ENCODE peak calls at places on chromosomes 1 and 21, in eight cellular contexts. One of them, this sample, is unnamed.

GRCh38 chr1:201546093-201546492 is 7.2 kb downstream of the NAV1 start:
- DNase-seq in transverse colon: no peak
- DNase-seq in astrocyte of the spinal cord: no peak
- DNase-seq in mucosa of descending colon: no peak
- DNase-seq in HFF-Myc: no peak
- DNase-seq in foreskin fibroblast: no peak
- DNase-seq in cardiac fibroblast: no peak
- DNase-seq in lung: no peak
- DNase-seq in this sample: peak

GRCh38 chr1:58971629-58972140 is 187.8 kb upstream of the JUN start:
- DNase-seq in transverse colon: no peak
- DNase-seq in astrocyte of the spinal cord: no peak
- DNase-seq in mucosa of descending colon: no peak
- DNase-seq in HFF-Myc: no peak
- DNase-seq in foreskin fibroblast: peak
- DNase-seq in cardiac fibroblast: peak
- DNase-seq in lung: no peak
- DNase-seq in this sample: no peak

GRCh38 chr1:193111641-193112090 is 6.5 kb upstream of the GLRX2 start:
- DNase-seq in transverse colon: peak
- DNase-seq in astrocyte of the spinal cord: peak
- DNase-seq in mucosa of descending colon: no peak
- DNase-seq in HFF-Myc: peak
- DNase-seq in foreskin fibroblast: peak
- DNase-seq in cardiac fibroblast: peak
- DNase-seq in lung: peak
- DNase-seq in this sample: no peak

GRCh38 chr1:209527993-209528392 is 55.5 kb upstream of the CAMK1G start:
- DNase-seq in transverse colon: no peak
- DNase-seq in astrocyte of the spinal cord: no peak
- DNase-seq in mucosa of descending colon: no peak
- DNase-seq in HFF-Myc: no peak
- DNase-seq in foreskin fibroblast: no peak
- DNase-seq in cardiac fibroblast: peak
- DNase-seq in lung: peak
- DNase-seq in this sample: no peak

GRCh38 chr1:152167835-152168534 is 9.0 kb upstream of the RPTN start:
- DNase-seq in transverse colon: no peak
- DNase-seq in astrocyte of the spinal cord: peak
- DNase-seq in mucosa of descending colon: no peak
- DNase-seq in HFF-Myc: peak
- DNase-seq in foreskin fibroblast: peak
- DNase-seq in cardiac fibroblast: peak
- DNase-seq in lung: no peak
- DNase-seq in this sample: no peak

GRCh38 chr1:20604678-20605077 is 15.8 kb downstream of the CDA start:
- DNase-seq in transverse colon: peak
- DNase-seq in astrocyte of the spinal cord: no peak
- DNase-seq in mucosa of descending colon: no peak
- DNase-seq in HFF-Myc: no peak
- DNase-seq in foreskin fibroblast: no peak
- DNase-seq in cardiac fibroblast: peak
- DNase-seq in lung: no peak
- DNase-seq in this sample: no peak

GRCh38 chr1:230414102-230414501 is 12.0 kb downstream of the PGBD5 start:
- DNase-seq in transverse colon: no peak
- DNase-seq in astrocyte of the spinal cord: no peak
- DNase-seq in mucosa of descending colon: no peak
- DNase-seq in HFF-Myc: no peak
- DNase-seq in foreskin fibroblast: no peak
- DNase-seq in cardiac fibroblast: no peak
- DNase-seq in lung: no peak
- DNase-seq in this sample: no peak

GRCh38 chr1:11523746-11524464 is 45.0 kb downstream of the DISP3 start:
- DNase-seq in transverse colon: no peak
- DNase-seq in astrocyte of the spinal cord: no peak
- DNase-seq in mucosa of descending colon: no peak
- DNase-seq in HFF-Myc: no peak
- DNase-seq in foreskin fibroblast: no peak
- DNase-seq in cardiac fibroblast: no peak
- DNase-seq in lung: no peak
- DNase-seq in this sample: no peak

GRCh38 chr1:21270086-21270689 is 20.1 kb downstream of the ECE1 start:
- DNase-seq in transverse colon: peak
- DNase-seq in astrocyte of the spinal cord: no peak
- DNase-seq in mucosa of descending colon: peak
- DNase-seq in HFF-Myc: no peak
- DNase-seq in foreskin fibroblast: peak
- DNase-seq in cardiac fibroblast: peak
- DNase-seq in lung: peak
- DNase-seq in this sample: peak

GRCh38 chr1:60281360-60281932 is 207.9 kb upstream of the C1orf87 start:
- DNase-seq in transverse colon: peak
- DNase-seq in astrocyte of the spinal cord: peak
- DNase-seq in mucosa of descending colon: no peak
- DNase-seq in HFF-Myc: peak
- DNase-seq in foreskin fibroblast: peak
- DNase-seq in cardiac fibroblast: peak
- DNase-seq in lung: peak
- DNase-seq in this sample: no peak

GRCh38 chr1:115255154-115255553 is 82.9 kb downstream of the NGF start:
- DNase-seq in transverse colon: no peak
- DNase-seq in astrocyte of the spinal cord: peak
- DNase-seq in mucosa of descending colon: no peak
- DNase-seq in HFF-Myc: no peak
- DNase-seq in foreskin fibroblast: peak
- DNase-seq in cardiac fibroblast: peak
- DNase-seq in lung: no peak
- DNase-seq in this sample: no peak

GRCh38 chr1:88698140-88698539 is 14.1 kb downstream of the PKN2 start:
- DNase-seq in transverse colon: no peak
- DNase-seq in astrocyte of the spinal cord: no peak
- DNase-seq in mucosa of descending colon: no peak
- DNase-seq in HFF-Myc: no peak
- DNase-seq in foreskin fibroblast: peak
- DNase-seq in cardiac fibroblast: peak
- DNase-seq in lung: no peak
- DNase-seq in this sample: no peak

GRCh38 chr21:39467746-39468145 is 16.0 kb downstream of the SH3BGR start:
- DNase-seq in transverse colon: no peak
- DNase-seq in astrocyte of the spinal cord: no peak
- DNase-seq in mucosa of descending colon: no peak
- DNase-seq in HFF-Myc: no peak
- DNase-seq in foreskin fibroblast: no peak
- DNase-seq in cardiac fibroblast: no peak
- DNase-seq in lung: no peak
- DNase-seq in this sample: no peak

GRCh38 chr1:234533034-234533571 is 54.1 kb upstream of the TARBP1 start:
- DNase-seq in transverse colon: peak
- DNase-seq in astrocyte of the spinal cord: peak
- DNase-seq in mucosa of descending colon: no peak
- DNase-seq in HFF-Myc: peak
- DNase-seq in foreskin fibroblast: peak
- DNase-seq in cardiac fibroblast: peak
- DNase-seq in lung: no peak
- DNase-seq in this sample: no peak

GRCh38 chr1:170250531-170251276 is 104.9 kb downstream of the NTMT2 start:
- DNase-seq in transverse colon: no peak
- DNase-seq in astrocyte of the spinal cord: no peak
- DNase-seq in mucosa of descending colon: peak
- DNase-seq in HFF-Myc: no peak
- DNase-seq in foreskin fibroblast: no peak
- DNase-seq in cardiac fibroblast: no peak
- DNase-seq in lung: no peak
- DNase-seq in this sample: no peak
- TF ChIP-seq CTCF in transverse colon: no peak
- TF ChIP-seq CTCF in astrocyte of the spinal cord: no peak
- TF ChIP-seq CTCF in mucosa of descending colon: no peak
- TF ChIP-seq CTCF in HFF-Myc: no peak
- TF ChIP-seq CTCF in foreskin fibroblast: no peak
- TF ChIP-seq CTCF in cardiac fibroblast: no peak
- TF ChIP-seq CTCF in lung: no peak
- TF ChIP-seq CTCF in this sample: no peak

DNA sequence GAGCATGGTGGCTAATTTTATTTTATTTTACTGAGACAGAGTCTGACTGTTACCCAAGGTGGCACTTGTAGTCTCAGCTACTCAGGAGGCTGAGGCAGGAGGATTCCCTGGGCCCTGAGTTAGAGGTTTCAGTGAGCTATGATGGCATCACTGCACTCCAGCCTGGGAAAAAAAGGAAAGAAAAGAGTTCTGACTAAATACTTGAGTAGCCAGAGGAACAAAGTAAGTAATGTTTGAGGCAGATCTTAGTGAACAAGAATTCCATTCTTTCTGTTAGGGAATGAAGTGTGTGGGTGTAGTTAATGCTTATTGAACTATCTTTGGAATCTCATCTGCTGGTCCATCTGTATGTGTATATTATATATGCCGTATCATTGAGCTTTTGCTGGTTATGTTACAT is 13.1 kb upstream of the EVI5 start:
- DNase-seq in transverse colon: no peak
- DNase-seq in astrocyte of the spinal cord: peak
- DNase-seq in mucosa of descending colon: no peak
- DNase-seq in HFF-Myc: no peak
- DNase-seq in foreskin fibroblast: peak
- DNase-seq in cardiac fibroblast: peak
- DNase-seq in lung: no peak
- DNase-seq in this sample: no peak
- TF ChIP-seq CTCF in transverse colon: no peak
- TF ChIP-seq CTCF in astrocyte of the spinal cord: no peak
- TF ChIP-seq CTCF in mucosa of descending colon: no peak
- TF ChIP-seq CTCF in HFF-Myc: no peak
- TF ChIP-seq CTCF in foreskin fibroblast: no peak
- TF ChIP-seq CTCF in cardiac fibroblast: no peak
- TF ChIP-seq CTCF in lung: no peak
- TF ChIP-seq CTCF in this sample: no peak

GRCh38 chr1:231688989-231689388 is 62.4 kb downstream of the DISC1 start:
- DNase-seq in transverse colon: no peak
- DNase-seq in astrocyte of the spinal cord: no peak
- DNase-seq in mucosa of descending colon: no peak
- DNase-seq in HFF-Myc: no peak
- DNase-seq in foreskin fibroblast: no peak
- DNase-seq in cardiac fibroblast: no peak
- DNase-seq in lung: no peak
- DNase-seq in this sample: no peak

GRCh38 chr1:231693361-231694080 is 66.9 kb downstream of the DISC1 start:
- DNase-seq in transverse colon: no peak
- DNase-seq in astrocyte of the spinal cord: no peak
- DNase-seq in mucosa of descending colon: peak
- DNase-seq in HFF-Myc: no peak
- DNase-seq in foreskin fibroblast: no peak
- DNase-seq in cardiac fibroblast: no peak
- DNase-seq in lung: no peak
- DNase-seq in this sample: no peak

GRCh38 chr1:231690072-231690471 is 63.5 kb downstream of the DISC1 start:
- DNase-seq in transverse colon: no peak
- DNase-seq in astrocyte of the spinal cord: no peak
- DNase-seq in mucosa of descending colon: no peak
- DNase-seq in HFF-Myc: no peak
- DNase-seq in foreskin fibroblast: no peak
- DNase-seq in cardiac fibroblast: no peak
- DNase-seq in lung: no peak
- DNase-seq in this sample: no peak

GRCh38 chr1:231694081-231694443 is 67.5 kb downstream of the DISC1 start:
- DNase-seq in transverse colon: no peak
- DNase-seq in astrocyte of the spinal cord: no peak
- DNase-seq in mucosa of descending colon: peak
- DNase-seq in HFF-Myc: no peak
- DNase-seq in foreskin fibroblast: peak
- DNase-seq in cardiac fibroblast: no peak
- DNase-seq in lung: no peak
- DNase-seq in this sample: no peak

DNA sequence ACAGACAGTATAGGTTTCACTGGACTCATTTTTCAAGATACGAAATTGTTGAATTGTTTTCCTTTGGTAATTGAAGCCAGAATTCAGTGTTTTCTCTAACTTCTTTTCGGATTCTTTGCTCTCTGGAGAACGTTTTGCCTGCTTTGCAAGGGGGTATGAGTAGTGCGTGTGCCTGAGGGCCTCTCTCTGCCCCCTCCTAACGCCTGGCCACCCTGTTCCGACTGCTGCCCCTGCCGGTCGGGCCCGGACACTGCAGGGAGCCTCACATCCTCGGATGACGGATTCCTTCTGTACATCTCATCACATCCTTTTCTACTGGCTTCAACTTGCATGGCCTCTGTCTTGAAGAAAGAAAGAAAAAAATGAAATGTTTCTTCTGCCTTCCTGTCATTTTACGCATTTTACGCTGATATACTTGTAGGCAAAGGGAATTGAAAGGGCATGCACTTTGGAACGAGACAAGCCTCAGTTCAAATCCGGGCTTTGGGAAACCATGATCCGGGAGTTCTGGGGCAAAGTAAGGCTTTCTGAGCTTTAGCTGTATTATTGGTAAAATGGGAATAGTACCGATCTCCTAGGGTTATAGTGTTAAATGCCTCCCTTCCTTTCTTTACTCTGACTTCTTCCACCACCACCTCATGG is 65.1 kb downstream of the DISC1 start:
- DNase-seq in transverse colon: no peak
- DNase-seq in astrocyte of the spinal cord: peak
- DNase-seq in mucosa of descending colon: no peak
- DNase-seq in HFF-Myc: no peak
- DNase-seq in foreskin fibroblast: peak
- DNase-seq in cardiac fibroblast: peak
- DNase-seq in lung: no peak
- DNase-seq in this sample: peak
- TF ChIP-seq CTCF in transverse colon: peak
- TF ChIP-seq CTCF in astrocyte of the spinal cord: peak
- TF ChIP-seq CTCF in mucosa of descending colon: no peak
- TF ChIP-seq CTCF in HFF-Myc: peak
- TF ChIP-seq CTCF in foreskin fibroblast: peak
- TF ChIP-seq CTCF in cardiac fibroblast: peak
- TF ChIP-seq CTCF in lung: no peak
- TF ChIP-seq CTCF in this sample: peak

GRCh38 chr1:225441314-225442119 is 13.7 kb upstream of the LBR start:
- DNase-seq in transverse colon: peak
- DNase-seq in astrocyte of the spinal cord: no peak
- DNase-seq in mucosa of descending colon: peak
- DNase-seq in HFF-Myc: no peak
- DNase-seq in foreskin fibroblast: no peak
- DNase-seq in cardiac fibroblast: no peak
- DNase-seq in lung: no peak
- DNase-seq in this sample: no peak
- TF ChIP-seq CTCF in transverse colon: no peak
- TF ChIP-seq CTCF in astrocyte of the spinal cord: peak
- TF ChIP-seq CTCF in mucosa of descending colon: no peak
- TF ChIP-seq CTCF in HFF-Myc: no peak
- TF ChIP-seq CTCF in foreskin fibroblast: peak
- TF ChIP-seq CTCF in cardiac fibroblast: peak
- TF ChIP-seq CTCF in lung: no peak
- TF ChIP-seq CTCF in this sample: peak

GRCh38 chr1:228455715-228456114 is 31.5 kb upstream of the RNF187 start:
- DNase-seq in transverse colon: no peak
- DNase-seq in astrocyte of the spinal cord: no peak
- DNase-seq in mucosa of descending colon: no peak
- DNase-seq in HFF-Myc: no peak
- DNase-seq in foreskin fibroblast: peak
- DNase-seq in cardiac fibroblast: no peak
- DNase-seq in lung: no peak
- DNase-seq in this sample: no peak
- TF ChIP-seq CTCF in transverse colon: no peak
- TF ChIP-seq CTCF in astrocyte of the spinal cord: peak
- TF ChIP-seq CTCF in mucosa of descending colon: no peak
- TF ChIP-seq CTCF in HFF-Myc: peak
- TF ChIP-seq CTCF in foreskin fibroblast: peak
- TF ChIP-seq CTCF in cardiac fibroblast: peak
- TF ChIP-seq CTCF in lung: no peak
- TF ChIP-seq CTCF in this sample: peak